ENCODE peak calls at places on chromosomes 4 and X, in six cellular contexts. O is Caco-2, Q is OCI-LY7, B is GM23248, T is BJ, J is uterus. Z is an unnamed sample.

GRCh38 chrX:33725556-33726232 is 406.4 kb downstream of the FAM47A start:
- DNase-seq in O (no peak), J (peak), B (no peak), T (no peak), Q (no peak), Z (peak)

GRCh38 chrX:105658136-105658535 is 164.2 kb upstream of the NRK start:
- DNase-seq in T (no peak), O (no peak), J (no peak), Q (no peak), B (no peak), Z (no peak)

GRCh38 chrX:48802089-48802812 is 384 bp downstream of the HDAC6 start:
- DNase-seq in Q (peak), T (peak), B (peak), O (peak), J (peak), Z (peak)

GRCh38 chr4:56465599-56466295 is 1.7 kb upstream of the SRP72 start:
- DNase-seq in Q (no peak), O (no peak), T (no peak), B (peak), J (no peak), Z (peak)

GRCh38 chrX:17644001-17644400 is 93.3 kb upstream of the SCML1 start:
- DNase-seq in O (no peak), Q (no peak), B (no peak), T (no peak), J (no peak), Z (no peak)

GRCh38 chrX:133390647-133391046 is 24.6 kb downstream of the GPC4 start:
- DNase-seq in Q (no peak), J (no peak), O (no peak), B (no peak), T (no peak), Z (no peak)

GRCh38 chr4:7800996-7801395 is 138.7 kb downstream of the AFAP1 start:
- DNase-seq in J (no peak), B (no peak), T (no peak), Q (no peak), O (no peak), Z (no peak)

GRCh38 chr4:24912252-24913098 is at the start of gene CCDC149:
- DNase-seq in O (peak), Q (no peak), J (peak), T (no peak), B (peak), Z (peak)

GRCh38 chrX:40012039-40012799 is 85.5 kb downstream of the BCOR start:
- DNase-seq in J (peak), O (peak), T (no peak), B (peak), Q (no peak), Z (no peak)

GRCh38 chr4:140529434-140529833 is 5.5 kb downstream of the ELMOD2 start:
- DNase-seq in O (no peak), T (no peak), J (no peak), B (no peak), Q (no peak), Z (no peak)

GRCh38 chr4:52545099-52546069 is 113.7 kb downstream of the USP46 start:
- DNase-seq in Q (peak), T (no peak), O (peak), B (peak), J (peak), Z (peak)

GRCh38 chrX:137548261-137548660 is 17.7 kb upstream of the ZIC3 start:
- DNase-seq in O (no peak), B (no peak), Q (no peak), T (no peak), J (no peak), Z (no peak)
- H3K4me3 ChIP-seq in O (no peak), B (no peak), Q (no peak), T (no peak), J (no peak), Z (no peak)

GRCh38 chr4:154490261-154490588 is 1.4 kb downstream of the DCHS2 start:
- DNase-seq in B (no peak), J (no peak), Q (no peak), O (no peak), T (no peak), Z (no peak)
- H3K4me3 ChIP-seq in B (no peak), J (peak), Q (no peak), O (no peak), T (no peak), Z (no peak)

GRCh38 chr4:16524379-16524778 is 298.1 kb upstream of the TAPT1 start:
- DNase-seq in O (no peak), Q (no peak), J (no peak), B (no peak), T (no peak), Z (no peak)

GRCh38 chr4:16530688-16531635 is 304.7 kb upstream of the TAPT1 start:
- DNase-seq in O (no peak), B (peak), Q (no peak), J (no peak), T (no peak), Z (no peak)

GRCh38 chr4:16521156-16521915 is 295.1 kb upstream of the TAPT1 start:
- DNase-seq in B (no peak), T (no peak), O (no peak), J (no peak), Q (no peak), Z (no peak)

DNA sequence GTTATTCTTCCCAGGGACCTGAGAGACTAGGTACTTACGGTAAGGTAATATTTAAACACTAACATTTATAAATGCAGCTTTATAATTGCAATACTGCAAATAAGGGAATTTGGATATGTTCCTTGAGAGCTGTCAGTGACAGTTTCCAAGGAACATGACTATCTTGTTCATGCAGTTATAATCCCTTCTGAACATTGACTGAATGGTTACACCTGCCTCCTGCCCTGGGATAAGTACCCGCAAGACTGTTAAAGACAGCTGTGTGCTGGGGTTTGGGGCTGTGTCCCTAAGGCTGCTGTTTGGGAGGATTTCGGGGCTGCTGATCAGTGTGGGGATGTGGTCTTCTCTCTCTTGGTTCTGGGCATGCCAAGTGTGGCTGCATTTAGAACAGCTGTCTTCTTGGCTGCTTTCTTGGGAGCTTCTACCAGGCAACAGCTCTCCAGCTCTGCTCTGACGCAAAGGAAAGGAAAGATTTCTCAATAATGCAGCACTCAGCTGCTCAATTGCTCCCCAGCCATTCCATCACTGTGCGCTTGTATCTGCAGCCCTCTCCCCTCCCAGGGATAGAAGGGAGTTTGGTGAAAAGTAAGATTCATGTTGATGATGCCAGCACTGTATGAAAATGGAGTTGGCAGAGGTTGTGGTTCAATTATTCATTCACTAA is 298.8 kb upstream of the TAPT1 start:
- DNase-seq in O (no peak), T (no peak), J (peak), B (peak), Q (no peak), Z (peak)
- H3K4me3 ChIP-seq in O (no peak), T (no peak), J (no peak), B (no peak), Q (no peak), Z (no peak)

DNA sequence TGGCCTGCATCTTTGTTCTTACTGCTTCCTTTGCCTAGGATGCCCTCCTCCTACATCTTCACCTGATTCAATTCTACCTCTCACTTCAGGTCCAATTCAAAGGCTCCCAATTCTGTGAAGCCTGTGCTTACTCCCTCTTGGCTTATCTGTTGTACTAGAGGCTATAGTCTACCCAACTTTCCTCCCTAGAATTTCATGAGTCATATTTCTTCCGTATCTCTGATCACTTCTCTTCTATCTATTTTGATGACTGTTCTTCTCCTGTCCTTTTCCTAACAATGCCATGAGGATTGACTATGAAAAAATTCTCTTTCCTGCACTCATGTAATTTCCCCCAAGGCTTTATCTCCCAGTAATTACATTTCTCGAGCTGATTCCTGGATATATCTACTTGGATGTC is 96.3 kb downstream of the PLAC1 start:
- DNase-seq in B (no peak), J (no peak), T (no peak), Q (no peak), O (no peak), Z (no peak)
- H3K4me3 ChIP-seq in B (no peak), J (no peak), T (no peak), Q (no peak), O (no peak), Z (no peak)

DNA sequence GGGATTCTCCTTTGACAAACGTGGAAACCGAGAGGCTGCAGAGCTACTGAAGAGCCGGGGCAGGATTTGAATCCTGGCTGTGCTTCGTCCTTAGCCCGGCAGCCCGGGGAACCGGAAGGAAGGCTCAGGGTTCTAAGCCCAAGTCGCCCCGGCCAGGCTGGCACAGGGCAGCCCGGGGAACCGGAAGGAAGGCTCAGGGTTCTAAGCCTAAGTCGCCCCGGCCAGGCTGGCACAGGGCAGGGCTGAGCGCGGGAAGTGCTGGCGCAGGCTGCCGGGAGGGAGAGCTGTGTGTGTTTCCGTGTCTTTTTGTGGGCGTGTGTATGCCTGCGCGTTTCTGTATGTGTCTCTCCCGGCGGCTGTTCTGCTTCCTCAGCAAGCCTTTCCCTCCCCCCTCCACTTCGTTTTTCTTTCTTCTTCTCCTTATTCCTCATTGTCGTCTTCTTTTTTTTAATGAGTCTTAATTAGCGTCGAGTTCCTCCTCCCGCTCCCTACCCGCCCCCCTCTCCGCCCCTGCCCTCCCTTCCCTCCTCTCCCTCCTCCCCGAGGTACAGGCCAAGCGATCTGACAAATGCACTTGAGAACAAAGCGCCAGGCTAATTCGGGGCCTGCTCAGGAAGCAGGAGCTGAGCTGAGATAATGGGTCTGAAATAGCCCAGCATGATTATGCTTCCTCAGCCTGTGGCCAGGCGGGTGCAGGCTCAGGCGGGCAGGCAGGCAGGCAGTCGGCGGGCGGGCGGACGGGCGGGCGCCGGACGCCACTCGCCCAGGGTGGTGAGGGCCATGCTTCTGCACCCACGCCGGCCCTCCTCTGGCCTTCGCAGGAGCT is 65.9 kb downstream of the EFNB1 start:
- DNase-seq in Q (no peak), B (peak), J (peak), T (no peak), O (no peak), Z (peak)
- H3K4me3 ChIP-seq in Q (no peak), B (peak), J (no peak), T (no peak), O (no peak), Z (no peak)

DNA sequence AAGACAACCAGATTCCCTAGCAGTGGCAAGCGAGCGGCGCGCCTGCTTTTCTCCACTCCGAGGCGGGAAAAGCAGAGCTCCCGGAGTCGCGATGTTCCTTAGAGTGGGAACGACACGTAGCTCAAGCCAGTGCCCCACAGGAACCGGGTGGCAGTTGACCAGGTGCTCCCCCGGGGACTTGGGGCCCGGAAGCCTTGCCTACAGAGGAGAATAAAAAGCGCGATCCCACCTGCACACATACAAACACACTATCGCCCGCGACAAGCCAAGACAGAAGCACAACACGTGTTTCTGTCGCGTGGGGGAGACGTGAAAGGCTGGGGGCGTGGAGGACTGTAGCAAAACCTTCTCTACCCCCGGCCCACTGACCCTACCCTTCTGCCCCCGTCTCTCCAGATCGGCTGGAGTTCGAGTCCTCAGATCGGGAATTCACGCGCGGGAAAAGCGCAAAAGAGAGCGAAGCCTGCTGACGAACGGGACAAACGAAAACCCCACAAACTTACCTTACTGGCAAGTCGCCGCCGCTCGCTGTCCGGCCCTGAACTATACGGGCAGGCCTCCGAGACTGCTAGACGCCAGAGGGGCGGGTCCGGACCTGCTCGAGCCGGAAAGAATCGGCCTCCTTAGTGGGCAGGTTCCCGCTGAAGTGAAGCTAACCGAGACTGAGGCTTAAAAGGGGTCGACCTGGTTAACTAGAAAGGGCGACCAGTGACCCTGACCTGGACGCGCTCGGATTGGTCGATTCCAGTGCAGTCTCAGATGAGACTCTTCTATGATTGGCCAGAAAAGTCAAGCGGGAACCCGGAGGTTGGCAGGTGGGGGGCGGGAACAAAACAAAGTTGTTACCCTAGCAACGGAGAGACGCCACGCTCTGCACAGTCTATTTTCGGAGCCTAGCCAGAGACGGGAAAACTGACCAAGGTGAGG is at the start of the genes DNAAF6 and NUP62CL:
- DNase-seq in B (peak), J (peak), Q (peak), T (no peak), O (peak), Z (peak)
- H3K4me3 ChIP-seq in B (no peak), J (peak), Q (peak), T (peak), O (peak), Z (peak)

GRCh38 chr4:154137320-154137905 is 348.5 kb upstream of the SFRP2 start:
- DNase-seq in J (no peak), O (no peak), B (no peak), T (no peak), Q (no peak), Z (no peak)
- H3K4me3 ChIP-seq in J (no peak), O (no peak), B (no peak), T (no peak), Q (no peak), Z (no peak)

DNA sequence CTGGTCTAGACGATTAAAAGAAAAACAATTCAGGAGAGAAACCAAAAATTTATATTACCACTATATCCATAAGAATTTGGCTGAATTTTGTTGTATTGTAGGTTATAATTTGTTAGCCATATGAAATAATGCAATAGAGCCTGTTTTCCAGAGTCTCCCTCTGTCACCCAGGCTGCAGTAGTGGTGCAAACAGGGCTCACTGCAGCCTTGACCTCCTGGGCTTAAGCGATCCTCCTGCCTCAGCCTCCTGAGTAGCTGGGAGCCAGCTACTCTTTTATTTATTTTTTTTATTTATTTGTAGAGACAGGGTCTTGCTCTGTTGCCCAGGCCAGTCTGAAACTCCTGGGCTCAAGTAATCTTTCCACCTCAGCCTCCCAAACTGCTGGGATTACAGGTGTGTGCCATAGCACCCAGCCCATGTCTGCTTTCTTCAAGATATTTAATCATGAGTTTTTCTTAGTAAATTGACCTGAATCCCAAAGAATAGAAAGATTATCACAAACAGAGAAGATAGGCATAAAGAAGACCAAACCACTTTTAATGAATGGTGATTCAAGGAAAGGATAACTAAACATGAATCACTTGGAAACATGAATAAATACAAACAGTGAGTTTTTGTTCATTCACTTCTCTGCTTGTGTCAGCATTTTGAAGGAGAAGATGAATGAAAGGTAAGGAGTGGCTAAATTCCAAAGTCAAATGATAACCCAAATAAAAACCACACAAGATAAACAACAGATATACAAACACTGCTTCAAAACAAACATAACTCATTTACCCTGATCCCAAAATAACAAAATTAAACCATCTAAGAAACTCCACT is 82.1 kb downstream of the PPP3CA start:
- DNase-seq in J (no peak), Q (no peak), T (no peak), O (no peak), B (peak), Z (no peak)
- H3K4me3 ChIP-seq in J (no peak), Q (no peak), T (no peak), O (no peak), B (no peak), Z (no peak)

Z was measured in MG63.